ENCODE peak calls at places on chromosomes 13 and 19, in four cellular contexts. W is hepatocyte, U is GM23248, X is left ventricle myocardium inferior. P is an unnamed sample. For H3K36me3, the result is how much of the 10 kb centered on the place peaks cover.

GRCh38 chr13:51823351-51823750 is 19.4 kb upstream of the DHRS12 start:
- DNase-seq in W (no peak), U (no peak), X (no peak), P (no peak)

GRCh38 chr19:2702170-2703076 is at the start of gene GNG7:
- DNase-seq in X (peak), W (peak), U (peak), P (peak)

GRCh38 chr13:73230714-73231113 is 171.9 kb downstream of the KLF5 start:
- DNase-seq in X (no peak), W (no peak), U (no peak), P (no peak)

GRCh38 chr13:38024431-38024830 is 154.9 kb upstream of the TRPC4 start:
- DNase-seq in X (no peak), U (peak), W (no peak), P (no peak)

GRCh38 chr13:32984857-32985626 is 31.2 kb upstream of the KL start:
- DNase-seq in U (peak), W (no peak), X (no peak), P (no peak)

GRCh38 chr13:26629260-26629659 is 71.8 kb downstream of the WASF3 start:
- DNase-seq in W (no peak), U (peak), X (no peak), P (peak)

GRCh38 chr19:40247735-40248262 is 21.3 kb upstream of the CCNP start:
- DNase-seq in W (no peak), U (no peak), X (no peak), P (no peak)

GRCh38 chr13:50644081-50644871 is 199.2 kb downstream of the DLEU7 start:
- DNase-seq in X (no peak), W (no peak), U (no peak), P (no peak)

GRCh38 chr19:40921005-40921897 is 39.2 kb upstream of the CYP2A7 start:
- DNase-seq in W (peak), U (peak), X (no peak), P (no peak)

GRCh38 chr19:4730740-4731171 is 7.1 kb upstream of the DPP9 start:
- DNase-seq in X (no peak), U (peak), W (no peak), P (peak)

GRCh38 chr13:39374741-39375189 is 228.2 kb downstream of the LHFPL6 start:
- DNase-seq in X (no peak), W (no peak), U (no peak), P (no peak)
- H3K4me3 ChIP-seq in X (no peak), W (no peak), U (no peak), P (no peak)

GRCh38 chr19:42392165-42392564 is 2.1 kb upstream of the CNFN start:
- DNase-seq in X (no peak), U (no peak), W (no peak), P (peak)

GRCh38 chr19:42394751-42395150 is 4.7 kb upstream of the CNFN start:
- DNase-seq in W (no peak), X (no peak), U (peak), P (no peak)

GRCh38 chr19:42389899-42390298 is at the start of gene CNFN:
- DNase-seq in W (no peak), X (no peak), U (no peak), P (no peak)

GRCh38 chr19:42386974-42387707 is 3.0 kb downstream of the CNFN start:
- DNase-seq in X (peak), W (peak), U (peak), P (peak)

DNA sequence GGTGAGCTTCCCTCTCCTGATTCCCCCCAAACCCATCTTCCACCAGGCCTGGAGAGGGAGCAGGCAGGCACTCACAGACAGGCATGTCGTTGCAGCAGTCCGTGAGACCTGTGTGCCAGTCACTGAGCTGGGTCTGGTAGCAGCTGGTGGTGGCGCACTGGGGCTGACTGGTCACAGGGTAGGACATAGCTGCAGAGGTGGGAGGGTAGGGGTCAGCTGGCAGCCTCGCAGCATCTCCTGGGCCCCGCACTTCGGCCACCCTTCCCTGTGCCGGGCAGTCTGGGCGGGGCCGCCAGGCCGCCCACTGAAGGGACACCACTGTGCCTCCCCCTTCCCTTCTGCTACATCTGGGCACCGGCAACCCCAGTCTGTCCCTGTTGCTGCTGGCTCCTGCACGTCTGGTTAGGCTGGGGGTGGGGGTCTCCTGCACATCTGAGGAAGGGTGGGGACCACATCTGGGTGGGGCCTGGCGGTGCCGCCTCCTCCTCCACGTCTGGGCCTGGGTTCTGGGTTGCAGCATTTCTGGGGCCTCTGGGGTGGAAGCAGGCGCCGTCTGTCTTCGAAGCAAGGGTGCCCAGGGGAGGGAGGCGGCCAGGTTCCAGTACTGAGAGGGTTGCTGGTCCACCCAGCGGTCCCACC is 1.1 kb downstream of the CNFN start:
- DNase-seq in X (no peak), W (no peak), U (no peak), P (peak)
- H3K36me3 ChIP-seq in X (under half), W (under half), U (under half), P (under half)

DNA sequence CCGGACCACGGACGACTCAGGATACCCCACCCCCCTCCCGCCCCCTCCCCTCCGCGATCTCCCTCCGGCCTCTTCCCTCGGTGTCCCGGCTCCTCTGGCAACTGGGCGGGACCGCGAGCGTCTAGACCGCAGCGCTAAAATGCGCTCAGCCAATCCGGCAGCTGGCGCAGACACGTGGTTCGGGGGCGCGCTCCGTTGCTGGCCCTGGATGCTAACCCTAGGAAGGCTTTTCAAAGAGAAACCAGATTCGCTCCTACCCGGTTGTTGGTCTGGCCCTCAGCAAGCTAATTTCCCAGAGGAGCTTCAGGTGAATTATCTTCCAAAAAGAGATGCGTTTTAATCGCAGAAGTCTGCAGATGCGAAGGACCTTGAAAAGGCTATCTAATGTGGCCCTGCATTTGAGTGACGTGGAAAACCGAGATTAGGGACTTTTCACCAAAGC is at the start of gene DZIP1:
- DNase-seq in X (peak), W (peak), U (peak), P (peak)
- H3K4me3 ChIP-seq in X (peak), W (peak), U (peak), P (peak)

DNA sequence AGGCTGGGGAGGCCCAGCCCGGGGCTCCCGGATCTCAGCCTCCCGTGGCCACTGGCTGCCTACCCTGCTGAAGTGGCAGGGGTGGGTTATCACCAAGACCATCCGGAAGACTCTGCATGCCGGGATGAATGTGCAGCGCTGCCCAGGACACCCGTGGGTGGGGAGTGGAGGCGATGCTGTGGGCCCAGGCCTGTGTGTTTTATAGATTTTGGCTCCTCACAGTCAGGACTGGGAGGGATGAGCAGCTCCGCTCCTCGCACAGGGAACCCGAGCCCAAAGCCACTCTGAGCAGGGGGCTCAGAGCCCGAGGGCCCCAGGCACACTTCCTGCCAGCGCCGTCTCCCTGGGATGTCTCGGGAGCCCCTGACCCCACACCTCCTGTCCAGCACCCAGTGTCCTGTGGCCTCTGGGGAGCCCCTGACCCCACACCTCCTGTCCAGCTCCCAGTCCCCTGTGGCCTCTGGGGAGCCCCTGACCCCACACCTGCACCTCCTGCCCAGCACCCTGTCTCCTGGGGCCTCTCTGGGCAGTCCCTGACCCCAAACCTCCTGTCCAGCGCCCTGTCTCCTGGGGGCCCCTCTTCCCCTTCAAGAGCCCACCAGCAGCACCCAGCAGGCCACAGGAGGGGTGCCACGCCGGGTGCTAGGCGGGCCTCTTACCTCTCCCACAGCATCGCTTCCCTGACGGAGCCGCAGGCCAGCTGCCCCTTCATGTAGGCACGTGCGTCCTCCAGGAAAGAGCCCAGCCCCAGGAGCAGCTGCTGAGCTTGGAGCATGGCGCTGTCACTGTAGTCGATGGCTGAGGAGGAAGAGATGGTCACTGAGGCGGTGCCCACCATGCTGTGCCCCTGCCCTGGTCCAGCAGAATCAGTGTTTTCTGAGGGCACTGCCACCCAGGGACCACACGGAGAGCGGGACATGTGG is 31.4 kb downstream of the NAXD start:
- DNase-seq in W (no peak), X (no peak), U (no peak), P (peak)
- H3K36me3 ChIP-seq in W (under half), X (half or more), U (under half), P (under half)